ENCODE peak calls at places on chromosomes 3 and 15, in six cellular contexts. T is tibial artery; L is hepatocyte; N is transverse colon; Q is Panc1; B is CD8-positive, alpha-beta T cell. O is an unnamed sample. For H3K4me1 and H3K27me3, the result is how much of the 10 kb centered on the place peaks cover.

GRCh38 chr3:12380408-12380795 is 91.5 kb downstream of the PPARG start:
- DNase-seq in B (no peak), T (no peak), Q (no peak), N (no peak), L (no peak), O (no peak)

GRCh38 chr3:17765819-17766472 is 23.5 kb upstream of the TBC1D5 start:
- DNase-seq in B (no peak), N (no peak), Q (no peak), T (no peak), L (no peak), O (no peak)

GRCh38 chr15:59689626-59690236 is 611 bp upstream of the BNIP2 start:
- DNase-seq in N (peak), Q (no peak), T (peak), L (peak), B (peak), O (peak)

GRCh38 chr15:86526938-86527735 is 447.5 kb downstream of the AGBL1 start:
- DNase-seq in Q (no peak), N (no peak), B (no peak), L (no peak), T (no peak), O (no peak)

GRCh38 chr15:27234593-27234992 is 263.6 kb downstream of the GABRG3 start:
- DNase-seq in L (no peak), T (no peak), B (no peak), Q (no peak), N (no peak), O (no peak)

GRCh38 chr3:24605511-24605910 is 110.9 kb upstream of the THRB start:
- DNase-seq in N (no peak), Q (no peak), B (no peak), T (no peak), L (no peak), O (no peak)

GRCh38 chr3:128544190-128544589 is 51.2 kb upstream of the GATA2 start:
- DNase-seq in L (no peak), N (no peak), T (no peak), B (no peak), Q (no peak), O (no peak)

GRCh38 chr15:92520914-92521623 is 127.4 kb downstream of the ST8SIA2 start:
- DNase-seq in N (no peak), T (no peak), Q (no peak), B (no peak), L (no peak), O (no peak)

GRCh38 chr3:171358891-171359218 is 101.3 kb downstream of the TNIK start:
- DNase-seq in T (no peak), L (no peak), N (no peak), Q (no peak), B (no peak), O (no peak)

GRCh38 chr3:101643861-101644613 is 32.9 kb downstream of the ZBTB11 start:
- DNase-seq in T (no peak), L (no peak), N (no peak), Q (no peak), B (peak), O (peak)

GRCh38 chr15:58585668-58586461 is 154.1 kb downstream of the LIPC start:
- DNase-seq in Q (no peak), T (no peak), B (no peak), N (no peak), L (no peak), O (no peak)

GRCh38 chr3:122410639-122411038 is 5.2 kb downstream of the WDR5B start:
- DNase-seq in T (no peak), N (no peak), B (no peak), Q (no peak), L (no peak), O (no peak)

GRCh38 chr3:124619887-124620599 is 110.2 kb upstream of the UMPS start:
- DNase-seq in L (no peak), T (no peak), N (no peak), B (no peak), Q (no peak), O (peak)

GRCh38 chr15:66472176-66472999 is 25.2 kb downstream of the SNAPC5 start:
- DNase-seq in L (no peak), N (peak), B (peak), T (no peak), Q (no peak), O (peak)

GRCh38 chr3:188635258-188636038 is 481.5 kb downstream of the LPP start:
- DNase-seq in N (no peak), T (no peak), Q (no peak), L (no peak), B (no peak), O (no peak)

GRCh38 chr3:38519000-38519399 is 22.9 kb downstream of the EXOG start:
- DNase-seq in Q (no peak), N (no peak), B (no peak), T (no peak), L (no peak), O (no peak)

GRCh38 chr3:125067225-125067624 is 11.4 kb upstream of the HEG1 start:
- DNase-seq in B (no peak), N (no peak), L (no peak), T (no peak), Q (no peak), O (no peak)

GRCh38 chr3:132382688-132383194 is 34.6 kb upstream of the DNAJC13 start:
- DNase-seq in N (no peak), L (peak), B (no peak), Q (no peak), T (no peak), O (no peak)

GRCh38 chr3:154540950-154541604 is 111.1 kb upstream of the GPR149 start:
- DNase-seq in L (no peak), B (no peak), T (no peak), Q (no peak), N (no peak), O (no peak)

GRCh38 chr15:70079831-70080230 is 17.9 kb downstream of the TLE3 start:
- DNase-seq in N (no peak), B (no peak), T (no peak), L (no peak), Q (no peak), O (no peak)

GRCh38 chr3:82085811-82086475 is 324.5 kb upstream of the GBE1 start:
- DNase-seq in B (no peak), N (no peak), Q (no peak), T (no peak), L (no peak), O (no peak)
- H3K4me1 ChIP-seq in B (under half), N (under half), Q (under half), T (under half), L (under half), O (under half)

GRCh38 chr3:185282696-185283373 is 29.0 kb upstream of the EHHADH start:
- DNase-seq in T (peak), N (peak), L (peak), B (peak), Q (peak), O (peak)
- H3K27ac ChIP-seq in T (peak), N (peak), L (peak), B (peak), Q (peak), O (peak)

GRCh38 chr15:96418146-96418545 is 87.6 kb downstream of the NR2F2 start:
- DNase-seq in N (no peak), Q (no peak), B (no peak), L (no peak), T (no peak), O (no peak)
- H3K27me3 ChIP-seq in N (half or more), Q (under half), B (under half), L (half or more), T (half or more), O (under half)

GRCh38 chr3:30350901-30351300 is 255.5 kb upstream of the TGFBR2 start:
- DNase-seq in L (no peak), B (no peak), T (no peak), N (no peak), Q (no peak), O (no peak)
- H3K4me1 ChIP-seq in L (under half), B (half or more), T (half or more), N (under half), Q (under half), O (half or more)

GRCh38 chr15:101168463-101168824 is 83.4 kb downstream of the CHSY1 start:
- DNase-seq in B (no peak), L (no peak), Q (no peak), T (peak), N (no peak), O (no peak)

GRCh38 chr15:101169457-101170071 is 82.3 kb downstream of the CHSY1 start:
- DNase-seq in B (no peak), Q (no peak), T (no peak), N (no peak), L (no peak), O (no peak)

GRCh38 chr15:101167791-101168462 is 83.9 kb downstream of the CHSY1 start:
- DNase-seq in Q (peak), B (peak), T (peak), N (peak), L (peak), O (peak)

GRCh38 chr15:101167366-101167790 is 84.5 kb downstream of the CHSY1 start:
- DNase-seq in N (no peak), B (no peak), T (no peak), L (no peak), Q (no peak), O (no peak)

DNA sequence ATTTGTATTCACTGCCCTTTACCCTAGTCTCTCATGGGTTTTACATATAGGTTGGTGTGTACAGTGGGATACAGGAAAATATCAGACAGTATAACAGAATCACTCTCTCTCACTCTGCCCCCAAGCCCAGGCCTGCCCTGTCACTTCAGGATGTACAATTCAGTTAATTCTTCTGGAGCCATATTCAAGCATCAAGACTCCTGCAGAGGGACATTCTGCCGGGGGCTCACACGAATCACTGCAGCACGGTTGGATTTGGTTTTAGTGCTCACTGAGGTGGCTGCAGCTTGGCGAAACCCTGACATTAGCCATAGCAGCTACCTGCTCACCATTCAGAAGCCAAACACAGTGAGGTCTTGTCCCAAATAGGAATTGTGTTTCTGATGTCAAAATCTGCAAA is 83.0 kb downstream of the CHSY1 start:
- DNase-seq in Q (no peak), T (no peak), N (no peak), B (no peak), L (no peak), O (no peak)
- H3K27ac ChIP-seq in Q (peak), T (peak), N (peak), B (no peak), L (peak), O (no peak)

DNA sequence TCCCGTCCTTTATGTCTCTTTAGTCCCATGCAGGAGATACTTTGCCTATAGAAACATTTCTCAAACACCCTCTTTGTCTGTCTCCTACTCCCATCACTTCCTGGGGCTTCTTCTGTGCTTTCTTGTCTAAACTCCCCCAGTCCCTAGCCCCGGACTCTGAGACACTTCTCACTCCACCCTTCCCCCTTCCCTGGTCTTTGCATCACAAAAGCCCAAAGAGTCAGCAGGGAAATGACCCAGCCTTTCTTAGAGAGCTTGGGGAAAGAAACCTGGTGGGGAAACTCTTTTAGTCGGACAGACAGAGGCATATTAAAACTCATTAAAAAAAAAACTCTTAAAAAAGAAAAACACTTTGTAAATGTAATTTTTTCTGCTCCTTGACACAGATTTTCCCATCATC is 211.2 kb downstream of the TJP1 start:
- DNase-seq in N (no peak), Q (no peak), B (no peak), T (no peak), L (no peak), O (no peak)
- H3K27me3 ChIP-seq in N (under half), Q (under half), B (under half), T (under half), L (under half), O (under half)

DNA sequence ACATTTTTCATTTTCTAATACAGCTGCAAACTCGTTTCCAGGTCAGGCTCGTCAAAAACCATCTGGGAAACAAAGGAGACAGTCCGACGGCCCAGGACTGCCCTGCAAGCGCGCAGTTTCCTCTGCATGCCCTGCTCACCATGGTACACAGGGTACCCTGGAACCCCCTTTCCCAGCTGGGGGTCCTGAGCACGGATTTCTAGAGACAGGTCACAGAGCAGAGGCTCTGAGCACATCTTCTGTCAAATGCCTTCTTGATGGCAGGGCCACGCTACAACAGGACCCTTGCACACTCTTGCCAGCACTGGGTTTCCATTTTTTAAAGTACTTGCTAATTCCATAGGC is 8.1 kb downstream of the ZXDC start:
- DNase-seq in B (no peak), N (no peak), Q (no peak), T (no peak), L (no peak), O (no peak)
- H3K4me1 ChIP-seq in B (under half), N (under half), Q (under half), T (under half), L (under half), O (under half)

GRCh38 chr3:48538451-48538850 is 18.2 kb downstream of the PFKFB4 start:
- DNase-seq in L (no peak), T (no peak), B (no peak), Q (no peak), N (no peak), O (no peak)

GRCh38 chr3:48536787-48537186 is 19.8 kb downstream of the PFKFB4 start:
- DNase-seq in T (no peak), B (no peak), L (no peak), N (no peak), Q (no peak), O (no peak)

GRCh38 chr3:48532974-48533337 is 23.6 kb downstream of the PFKFB4 start:
- DNase-seq in B (no peak), T (no peak), N (no peak), L (no peak), Q (no peak), O (no peak)

GRCh38 chr3:48535578-48535977 is 21.0 kb downstream of the PFKFB4 start:
- DNase-seq in Q (no peak), N (no peak), T (no peak), L (no peak), B (no peak), O (no peak)

DNA sequence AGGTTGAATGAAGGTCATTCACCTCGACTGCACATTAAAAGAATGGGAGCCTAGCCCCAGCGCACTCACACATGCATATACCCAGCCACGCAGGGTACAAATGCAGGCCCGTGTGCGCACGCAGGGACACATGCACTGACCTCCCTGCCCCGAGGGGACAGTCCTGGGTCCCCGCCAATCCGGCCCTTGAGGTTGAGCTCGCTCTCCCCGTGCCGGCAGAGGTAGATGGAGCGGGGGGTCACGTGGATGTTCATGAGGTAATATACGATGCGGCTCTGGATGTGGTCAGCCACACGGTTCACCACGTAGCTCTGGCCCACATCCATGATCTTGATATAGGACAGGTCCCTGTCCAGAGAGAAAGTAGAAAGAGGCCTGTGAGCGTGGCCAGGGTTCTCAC is 20.5 kb downstream of the PFKFB4 start:
- DNase-seq in T (no peak), N (no peak), L (no peak), Q (no peak), B (no peak), O (no peak)
- H3K27ac ChIP-seq in T (no peak), N (no peak), L (no peak), Q (no peak), B (no peak), O (no peak)

O was measured in CD4-positive, CD25-positive, alpha-beta regulatory T cell.